ENCODE peak calls at places on chromosomes 4 and X, in six cellular contexts. J is heart left ventricle, Z is A549, B is body of pancreas, H is transverse colon, G is Peyer's patch. K is an unnamed sample.
A peak's percentile ranks its signal among the peaks of the same experiment; 100 is the strongest.

GRCh38 chr4:78325244-78326187 is 226.1 kb upstream of the ANXA3 start:
- DNase-seq in B (no peak), Z (no peak), H (peak; percentile 42), G (peak; percentile 68), J (no peak), K (no peak)

GRCh38 chr4:37762294-37763163 is 64.0 kb upstream of the PGM2 start:
- DNase-seq in G (no peak), Z (no peak), H (no peak), B (no peak), J (no peak), K (peak; percentile 32)

GRCh38 chrX:46574337-46574940 is 874 bp downstream of the CHST7 start:
- DNase-seq in G (peak; percentile 49), Z (peak; percentile 48), B (no peak), J (peak; percentile 37), H (no peak), K (peak; percentile 84)

GRCh38 chrX:72735561-72735960 is 21.5 kb upstream of the PHKA1 start:
- DNase-seq in G (no peak), Z (no peak), H (no peak), J (no peak), B (no peak), K (no peak)

GRCh38 chr4:65007841-65008439 is 598.7 kb upstream of the TECRL start:
- DNase-seq in J (no peak), Z (peak; percentile 49), H (no peak), B (peak; percentile 24), G (no peak), K (no peak)

GRCh38 chr4:22407361-22407760 is 108.5 kb downstream of the ADGRA3 start:
- DNase-seq in B (no peak), Z (no peak), J (no peak), H (no peak), G (no peak), K (no peak)

GRCh38 chr4:161010227-161010626 is 1153.6 kb downstream of the FSTL5 start:
- DNase-seq in H (no peak), Z (no peak), J (no peak), B (no peak), G (no peak), K (no peak)

GRCh38 chr4:48082956-48083355 is 51.1 kb downstream of the TXK start:
- DNase-seq in Z (no peak), J (no peak), H (no peak), B (no peak), G (no peak), K (no peak)

GRCh38 chr4:106985830-106986229 is 50.3 kb downstream of the DKK2 start:
- DNase-seq in G (no peak), J (no peak), B (no peak), Z (no peak), H (no peak), K (no peak)

GRCh38 chr4:3820806-3821579 is 54.8 kb downstream of the ADRA2C start:
- DNase-seq in J (no peak), H (no peak), G (no peak), B (no peak), Z (no peak), K (no peak)

GRCh38 chrX:22325091-22325490 is 52.4 kb downstream of the CBLL2 start:
- DNase-seq in B (no peak), G (no peak), Z (no peak), J (no peak), H (no peak), K (no peak)

GRCh38 chr4:42216569-42216968 is 64.1 kb upstream of the BEND4 start:
- DNase-seq in G (no peak), J (no peak), B (no peak), H (no peak), Z (no peak), K (no peak)

GRCh38 chr4:36322921-36323354 is 41.5 kb downstream of the DTHD1 start:
- DNase-seq in G (no peak), H (no peak), B (no peak), Z (no peak), J (no peak), K (no peak)

GRCh38 chr4:14985161-14985560 is 17.1 kb upstream of the CPEB2 start:
- DNase-seq in Z (no peak), B (no peak), G (no peak), H (no peak), J (no peak), K (no peak)

GRCh38 chr4:34733185-34733916 is 1511.0 kb downstream of the ARAP2 start:
- DNase-seq in H (no peak), B (no peak), G (no peak), Z (peak; percentile 81), J (no peak), K (no peak)

GRCh38 chr4:47486306-47486705 is 1.2 kb downstream of the ATP10D start:
- DNase-seq in B (no peak), Z (no peak), G (no peak), J (no peak), H (no peak), K (no peak)

GRCh38 chr4:89496851-89497250 is 189.3 kb upstream of the GPRIN3 start:
- DNase-seq in G (no peak), J (no peak), B (no peak), H (no peak), Z (no peak), K (no peak)

GRCh38 chrX:153649178-153649914 is 2.3 kb downstream of the DUSP9 start:
- DNase-seq in Z (peak; percentile 57), H (no peak), J (peak; percentile 39), B (peak; percentile 31), G (peak; percentile 55), K (no peak)

GRCh38 chr4:159390648-159391047 is 287.8 kb downstream of the RAPGEF2 start:
- DNase-seq in J (no peak), Z (peak; percentile 57), H (no peak), G (no peak), B (no peak), K (no peak)

GRCh38 chrX:118807151-118808017 is 16.2 kb upstream of the ZCCHC12 start:
- DNase-seq in B (peak; percentile 43), G (peak; percentile 68), J (no peak), Z (peak; percentile 67), H (peak; percentile 47), K (peak; percentile 16)

GRCh38 chr4:94390804-94391410 is 48.3 kb upstream of the HPGDS start:
- DNase-seq in J (no peak), B (no peak), Z (no peak), G (no peak), H (no peak), K (no peak)

GRCh38 chr4:169103966-169104412 is 93.9 kb upstream of the CBR4 start:
- DNase-seq in G (no peak), J (no peak), B (peak; percentile 22), H (no peak), Z (no peak), K (no peak)

GRCh38 chrX:102712967-102713677 is 874 bp downstream of the GPRASP2 start:
- DNase-seq in J (peak; percentile 47), B (peak; percentile 67), Z (peak; percentile 70), H (peak; percentile 55), G (peak; percentile 59), K (peak; percentile 43)
- H3K4me3 ChIP-seq in J (peak overlapping the region; percentile 78), B (peak overlapping the region; percentile 28), Z (peak overlapping the region; percentile 64), H (peak overlapping the region; percentile 50), G (peak overlapping the region; percentile 64), K (peak overlapping the region; percentile 42)

GRCh38 chr4:242121-242848 is 63.0 kb downstream of the ZNF732 start:
- DNase-seq in Z (peak; percentile 55), H (peak; percentile 70), B (peak; percentile 62), J (peak; percentile 65), G (peak; percentile 86), K (peak; percentile 30)
- TF ChIP-seq POLR2A in Z (no peak), H (no peak), B (peak; percentile 23), J (no peak), G (no peak), K (no peak)

DNA sequence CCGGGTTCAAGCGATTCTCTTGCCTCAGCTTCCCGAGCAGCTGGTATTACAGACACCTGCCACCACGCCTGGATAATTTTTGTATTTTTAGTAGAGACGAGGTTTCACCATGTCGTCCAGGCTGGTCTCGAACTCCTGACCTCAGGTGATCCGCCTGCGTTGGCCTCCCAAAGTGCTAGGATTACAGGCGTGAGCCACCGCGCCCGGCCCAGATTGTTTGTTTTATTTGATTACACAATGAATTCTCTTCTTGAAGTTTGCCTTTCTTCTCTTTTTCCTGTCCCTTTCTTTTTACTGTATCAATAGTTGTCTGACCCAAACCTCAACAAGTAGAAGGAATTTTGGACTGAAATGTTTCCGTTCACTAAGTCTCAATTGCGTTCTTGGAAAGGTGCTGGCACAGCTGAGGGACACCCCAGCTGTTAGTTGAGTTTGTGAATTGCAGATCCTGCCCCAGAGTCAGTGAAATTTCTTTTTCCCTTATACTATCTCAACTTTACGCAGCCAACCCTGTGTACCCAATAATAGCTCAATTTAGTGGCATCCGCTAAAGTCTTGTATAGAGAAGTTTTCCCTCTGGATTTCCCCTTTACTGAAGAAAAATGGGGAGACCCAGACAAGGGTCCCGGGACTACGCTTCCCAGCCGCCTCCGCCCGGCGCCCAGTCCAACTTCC is 639 bp upstream of the MTM1 start:
- DNase-seq in G (no peak), H (no peak), B (no peak), Z (no peak), J (no peak), K (no peak)
- H3K4me3 ChIP-seq in G (peak overlapping the region; percentile 29), H (no peak overlapping the region), B (no peak overlapping the region), Z (peak overlapping the region; percentile 29), J (peak overlapping the region; percentile 76), K (no peak overlapping the region)

GRCh38 chrX:55713635-55714034 is 3.9 kb upstream of the RRAGB start:
- DNase-seq in J (no peak), Z (no peak), G (no peak), B (no peak), H (no peak), K (no peak)

GRCh38 chrX:55714111-55714510 is 3.4 kb upstream of the RRAGB start:
- DNase-seq in Z (no peak), G (no peak), B (no peak), H (no peak), J (no peak), K (no peak)

GRCh38 chrX:55716937-55717336 is 612 bp upstream of the RRAGB start:
- DNase-seq in H (no peak), G (no peak), Z (no peak), J (no peak), B (no peak), K (no peak)

GRCh38 chrX:55715847-55716246 is 1.7 kb upstream of the RRAGB start:
- DNase-seq in B (no peak), G (no peak), H (no peak), Z (no peak), J (no peak), K (no peak)

DNA sequence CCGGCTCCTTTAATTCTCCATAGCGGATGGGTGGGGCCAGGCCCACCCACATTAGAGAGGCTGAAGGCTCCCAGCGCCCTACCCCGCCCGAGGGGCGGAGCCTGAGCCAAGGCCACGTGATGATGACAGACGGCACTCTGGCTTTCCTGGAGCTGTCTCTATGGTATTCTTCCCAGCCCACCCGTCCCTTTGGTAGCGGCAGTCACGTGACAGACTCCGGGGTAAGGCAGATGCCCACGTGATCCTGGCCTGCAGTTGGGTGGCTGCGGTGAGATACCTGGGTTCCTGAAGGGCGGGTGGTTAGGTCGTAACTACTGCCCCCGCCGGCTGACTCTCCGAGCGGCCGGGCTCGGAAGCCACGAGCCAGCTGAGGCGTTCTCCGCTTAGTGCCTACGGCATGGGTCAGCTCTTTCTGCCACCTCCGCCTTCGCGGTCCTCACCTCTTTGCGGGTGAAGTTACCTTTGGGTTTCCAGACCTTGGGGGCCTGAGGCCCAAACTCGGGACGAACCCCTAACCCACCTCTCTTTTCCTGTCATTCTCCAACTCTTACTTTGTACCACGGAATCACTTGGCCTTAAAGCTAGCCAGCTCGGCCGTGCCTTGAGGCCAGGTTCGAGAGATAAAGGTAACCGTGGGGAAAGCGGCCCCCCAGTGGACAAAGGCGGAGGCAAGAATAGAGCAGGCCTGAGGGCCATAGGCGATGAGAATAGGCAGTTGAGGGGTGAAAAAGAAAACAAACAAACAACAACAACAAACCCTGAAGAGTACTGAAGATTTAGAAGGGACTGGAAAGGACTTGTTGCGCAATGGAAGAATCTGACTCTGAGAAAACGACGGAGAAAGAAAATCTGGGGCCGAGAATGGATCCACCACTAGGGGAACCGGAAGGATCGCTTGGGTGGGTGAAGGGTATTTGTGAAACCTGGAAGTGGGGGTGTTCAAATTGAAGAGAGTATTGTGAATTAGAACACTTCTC is at the start of gene RRAGB:
- DNase-seq in Z (peak; percentile 96), J (peak; percentile 96), B (peak; percentile 92), H (peak; percentile 95), G (peak; percentile 97), K (peak; percentile 94)
- TF ChIP-seq POLR2A in Z (peak; percentile 68), J (no peak), B (peak; percentile 73), H (peak; percentile 64), G (peak; percentile 47), K (no peak)